ENCODE peak calls at places on chromosomes 7 and 10, in eight cellular contexts. I is epithelial cell of esophagus, R is heart left ventricle, V is EH, A is RKO, N is NCI-H1417 treated with DMSO at 0.1 percent for 48 hours, U is NCI-H1092 treated with DMSO at 0.1 percent for 48 hours, E is IMR-90. F is an unnamed sample.

GRCh38 chr7:73718438-73718881 is 1.0 kb downstream of the STX1A start:
- DNase-seq in I (no peak), R (no peak), V (no peak), A (peak), N (no peak), U (no peak), E (no peak), F (no peak)

GRCh38 chr7:42236266-42237161 is 495 bp downstream of the GLI3 start:
- DNase-seq in I (peak), R (peak), V (peak), A (no peak), N (no peak), U (no peak), E (peak), F (no peak)

GRCh38 chr10:127687548-127687947 is 49.4 kb upstream of the FOXI2 start:
- DNase-seq in I (no peak), R (no peak), V (no peak), A (no peak), N (no peak), U (no peak), E (no peak), F (no peak)

GRCh38 chr10:49161411-49161997 is 26.7 kb downstream of the TMEM273 start:
- DNase-seq in I (peak), R (no peak), V (peak), A (peak), N (no peak), U (peak), E (peak), F (no peak)

GRCh38 chr7:28069788-28070187 is 110.8 kb downstream of the JAZF1 start:
- DNase-seq in I (no peak), R (peak), V (peak), A (no peak), N (no peak), U (peak), E (peak), F (peak)

GRCh38 chr10:122541541-122542002 is 19.0 kb upstream of the DMBT1 start:
- DNase-seq in I (no peak), R (no peak), V (no peak), A (no peak), N (no peak), U (no peak), E (no peak), F (no peak)

GRCh38 chr7:1981201-1981877 is 251.4 kb downstream of the MAD1L1 start:
- DNase-seq in I (no peak), R (no peak), V (no peak), A (no peak), N (no peak), U (no peak), E (no peak), F (no peak)

GRCh38 chr7:15041226-15041625 is 138.7 kb upstream of the DGKB start:
- DNase-seq in I (no peak), R (no peak), V (no peak), A (no peak), N (no peak), U (no peak), E (peak), F (no peak)

GRCh38 chr7:128937647-128938523 is at the start of gene IRF5:
- DNase-seq in I (peak), R (peak), V (peak), A (peak), N (no peak), U (peak), E (no peak), F (no peak)

GRCh38 chr7:20241491-20242261 is 24.5 kb upstream of the MACC1 start:
- DNase-seq in I (peak), R (no peak), V (peak), A (no peak), N (no peak), U (no peak), E (peak), F (no peak)

GRCh38 chr10:72275351-72276012 is 1.8 kb downstream of the DDIT4 start:
- DNase-seq in I (no peak), R (no peak), V (no peak), A (no peak), N (no peak), U (no peak), E (peak), F (no peak)

GRCh38 chr10:16891375-16892313 is 74.4 kb upstream of the RSU1 start:
- DNase-seq in I (peak), R (peak), V (peak), A (peak), N (no peak), U (no peak), E (peak), F (no peak)

GRCh38 chr7:17185690-17186070 is 112.8 kb upstream of the AHR start:
- DNase-seq in I (peak), R (no peak), V (peak), A (no peak), N (no peak), U (no peak), E (peak), F (no peak)

GRCh38 chr10:132078746-132079345 is 13.1 kb downstream of the JAKMIP3 start:
- DNase-seq in I (no peak), R (no peak), V (no peak), A (no peak), N (no peak), U (no peak), E (no peak), F (no peak)

GRCh38 chr7:157189405-157189804 is 50.7 kb downstream of the UBE3C start:
- DNase-seq in I (no peak), R (no peak), V (no peak), A (no peak), N (no peak), U (no peak), E (no peak), F (no peak)

GRCh38 chr7:132755538-132756481 is 179.5 kb upstream of the PLXNA4 start:
- DNase-seq in I (no peak), R (no peak), V (peak), A (no peak), N (no peak), U (peak), E (no peak), F (no peak)

GRCh38 chr10:44395902-44396670 is 11.2 kb upstream of the CXCL12 start:
- DNase-seq in I (no peak), R (no peak), V (no peak), A (no peak), N (no peak), U (no peak), E (no peak), F (no peak)

GRCh38 chr7:26520483-26520882 is 228.8 kb downstream of the SNX10 start:
- DNase-seq in I (no peak), R (no peak), V (no peak), A (no peak), N (no peak), U (no peak), E (no peak), F (no peak)

GRCh38 chr7:2605608-2606538 is 25.9 kb upstream of the TTYH3 start:
- DNase-seq in I (no peak), R (no peak), V (no peak), A (no peak), N (no peak), U (no peak), E (no peak), F (no peak)

GRCh38 chr7:14739496-14740185 is 162.9 kb downstream of the DGKB start:
- DNase-seq in I (no peak), R (no peak), V (peak), A (no peak), N (no peak), U (no peak), E (no peak), F (no peak)

GRCh38 chr7:18638594-18639452 is 143.3 kb downstream of the HDAC9 start:
- DNase-seq in I (peak), R (no peak), V (peak), A (peak), N (no peak), U (no peak), E (peak), F (no peak)

GRCh38 chr10:15738237-15738928 is 18.7 kb upstream of the ITGA8 start:
- DNase-seq in I (no peak), R (no peak), V (peak), A (no peak), N (no peak), U (no peak), E (no peak), F (no peak)

GRCh38 chr10:60521974-60522405 is 132.3 kb upstream of the ANK3 start:
- DNase-seq in I (peak), R (peak), V (peak), A (no peak), N (peak), U (no peak), E (peak), F (no peak)

GRCh38 chr7:130719550-130719949 is 14.5 kb downstream of the KLF14 start:
- DNase-seq in I (no peak), R (no peak), V (no peak), A (no peak), N (no peak), U (no peak), E (no peak), F (no peak)

GRCh38 chr7:43164757-43165156 is 52.3 kb downstream of the HECW1 start:
- DNase-seq in I (peak), R (no peak), V (peak), A (peak), N (no peak), U (no peak), E (peak), F (no peak)

GRCh38 chr10:77301305-77301730 is 336.3 kb downstream of the KCNMA1 start:
- DNase-seq in I (peak), R (no peak), V (peak), A (no peak), N (no peak), U (no peak), E (peak), F (no peak)

GRCh38 chr7:141072548-141073172 is 1.2 kb upstream of the TMEM178B start:
- DNase-seq in I (peak), R (peak), V (peak), A (no peak), N (peak), U (peak), E (peak), F (no peak)

GRCh38 chr7:108771853-108772252 is 202.2 kb downstream of the DNAJB9 start:
- DNase-seq in I (no peak), R (no peak), V (no peak), A (no peak), N (no peak), U (no peak), E (no peak), F (no peak)

GRCh38 chr7:101108961-101109360 is 17.9 kb upstream of the SERPINE1 start:
- DNase-seq in I (peak), R (no peak), V (no peak), A (no peak), N (no peak), U (no peak), E (no peak), F (no peak)

GRCh38 chr7:129256221-129256620 is 31.4 kb downstream of the AHCYL2 start:
- DNase-seq in I (no peak), R (no peak), V (no peak), A (no peak), N (no peak), U (no peak), E (no peak), F (no peak)

GRCh38 chr10:94264085-94264484 is 98.7 kb downstream of the NOC3L start:
- DNase-seq in I (no peak), R (no peak), V (no peak), A (no peak), N (no peak), U (no peak), E (no peak), F (no peak)

GRCh38 chr10:78162867-78163266 is 129.2 kb downstream of the RPS24 start:
- DNase-seq in I (peak), R (no peak), V (peak), A (no peak), N (no peak), U (no peak), E (peak), F (no peak)

GRCh38 chr10:74593470-74593869 is 232.9 kb upstream of the KAT6B start:
- DNase-seq in I (peak), R (no peak), V (peak), A (no peak), N (no peak), U (no peak), E (peak), F (no peak)

GRCh38 chr7:35839860-35840854 is 39.3 kb downstream of the SEPTIN7 start:
- DNase-seq in I (peak), R (no peak), V (peak), A (peak), N (no peak), U (no peak), E (peak), F (no peak)

GRCh38 chr10:68957284-68957615 is 1.3 kb downstream of the DDX21 start:
- DNase-seq in I (peak), R (no peak), V (no peak), A (no peak), N (no peak), U (no peak), E (no peak), F (no peak)

GRCh38 chr7:36607206-36607515 is 117.1 kb downstream of the AOAH start:
- DNase-seq in I (no peak), R (no peak), V (no peak), A (no peak), N (no peak), U (no peak), E (no peak), F (no peak)

GRCh38 chr10:105950410-105950809 is 1214.1 kb downstream of the SORCS1 start:
- DNase-seq in I (peak), R (peak), V (peak), A (peak), N (no peak), U (no peak), E (peak), F (no peak)

GRCh38 chr10:23804125-23804524 is 365.2 kb downstream of the OTUD1 start:
- DNase-seq in I (no peak), R (no peak), V (no peak), A (no peak), N (no peak), U (no peak), E (no peak), F (no peak)

GRCh38 chr7:130649004-130649790 is 19.4 kb downstream of the COPG2 start:
- DNase-seq in I (peak), R (no peak), V (peak), A (peak), N (no peak), U (no peak), E (peak), F (no peak)

F was measured in NCI-H1436 treated with DMSO at 0.1 percent for 48 hours.